ENCODE peak calls at places on chromosomes 1 and 21, in seven cellular contexts. K, Q, Z, U, R, A and B are unnamed samples.

GRCh38 chr1:154940213-154940879 is 3.8 kb upstream of the PMVK start:
- DNase-seq in K (no peak), Q (no peak), Z (no peak), U (no peak), R (no peak), A (no peak), B (no peak)

GRCh38 chr1:36542024-36542961 is 59.6 kb upstream of the CSF3R start:
- DNase-seq in K (no peak), Q (no peak), Z (no peak), U (no peak), R (no peak), A (no peak), B (no peak)

GRCh38 chr1:7335224-7335879 is 435.7 kb upstream of the VAMP3 start:
- DNase-seq in K (no peak), Q (no peak), Z (no peak), U (no peak), R (peak; percentile 43), A (no peak), B (no peak)

GRCh38 chr1:115065021-115065420 is 24.3 kb downstream of the TSPAN2 start:
- DNase-seq in K (no peak), Q (no peak), Z (no peak), U (no peak), R (no peak), A (no peak), B (no peak)

GRCh38 chr1:117696567-117696966 is 90.7 kb downstream of the TENT5C start:
- DNase-seq in K (no peak), Q (peak; percentile 55), Z (no peak), U (no peak), R (no peak), A (no peak), B (peak; percentile 95)

GRCh38 chr1:100308777-100309176 is 42.8 kb downstream of the RTCA start:
- DNase-seq in K (peak; percentile 28), Q (peak; percentile 74), Z (no peak), U (no peak), R (peak; percentile 36), A (no peak), B (peak; percentile 62)

GRCh38 chr1:39167632-39168209 is 36.8 kb upstream of the MACF1 start:
- DNase-seq in K (no peak), Q (peak; percentile 75), Z (peak; percentile 25), U (no peak), R (no peak), A (no peak), B (peak; percentile 58)

GRCh38 chr1:31627301-31627929 is 9.9 kb downstream of the HCRTR1 start:
- DNase-seq in K (no peak), Q (no peak), Z (no peak), U (no peak), R (no peak), A (no peak), B (peak; percentile 51)

GRCh38 chr1:59673575-59674467 is 140.9 kb upstream of the HOOK1 start:
- DNase-seq in K (no peak), Q (no peak), Z (no peak), U (no peak), R (peak; percentile 92), A (no peak), B (no peak)

GRCh38 chr1:41622402-41622801 is 137.9 kb upstream of the EDN2 start:
- DNase-seq in K (no peak), Q (peak; percentile 59), Z (no peak), U (no peak), R (no peak), A (no peak), B (peak; percentile 76)

GRCh38 chr21:44849616-44850130 is 23.8 kb downstream of the PTTG1IP start:
- DNase-seq in K (no peak), Q (no peak), Z (peak; percentile 84), U (no peak), R (no peak), A (no peak), B (no peak)

GRCh38 chr1:66557157-66557556 is 23.2 kb downstream of the SGIP1 start:
- DNase-seq in K (no peak), Q (no peak), Z (no peak), U (no peak), R (no peak), A (no peak), B (peak; percentile 35)

GRCh38 chr1:16006552-16007485 is 2.8 kb downstream of the SRARP start:
- DNase-seq in K (peak; percentile 40), Q (peak; percentile 33), Z (no peak), U (no peak), R (peak; percentile 80), A (no peak), B (peak; percentile 39)

GRCh38 chr1:228770779-228771223 is 35.5 kb downstream of the RHOU start:
- DNase-seq in K (no peak), Q (no peak), Z (no peak), U (no peak), R (no peak), A (no peak), B (no peak)

GRCh38 chr1:183942933-183943693 is 94.4 kb downstream of the COLGALT2 start:
- DNase-seq in K (no peak), Q (peak; percentile 88), Z (peak; percentile 96), U (no peak), R (peak; percentile 53), A (no peak), B (peak; percentile 95)

GRCh38 chr1:205350626-205351235 is 6.0 kb downstream of the KLHDC8A start:
- DNase-seq in K (no peak), Q (no peak), Z (no peak), U (no peak), R (no peak), A (no peak), B (no peak)

GRCh38 chr1:20317471-20317870 is 26.8 kb downstream of the VWA5B1 start:
- DNase-seq in K (no peak), Q (no peak), Z (no peak), U (no peak), R (no peak), A (no peak), B (no peak)

GRCh38 chr1:181140891-181141290 is 52.4 kb downstream of the IER5 start:
- DNase-seq in K (no peak), Q (no peak), Z (no peak), U (no peak), R (no peak), A (no peak), B (no peak)

GRCh38 chr1:181142096-181143043 is 53.9 kb downstream of the IER5 start:
- DNase-seq in K (peak; percentile 88), Q (peak; percentile 88), Z (peak; percentile 88), U (peak; percentile 90), R (peak; percentile 87), A (peak; percentile 94), B (peak; percentile 86)

GRCh38 chr1:181143081-181143859 is 54.8 kb downstream of the IER5 start:
- DNase-seq in K (no peak), Q (no peak), Z (no peak), U (no peak), R (no peak), A (no peak), B (peak; percentile 13)

GRCh38 chr1:181140398-181140797 is 51.9 kb downstream of the IER5 start:
- DNase-seq in K (no peak), Q (no peak), Z (no peak), U (no peak), R (no peak), A (no peak), B (no peak)

GRCh38 chr1:181141431-181141910 is 53.0 kb downstream of the IER5 start:
- DNase-seq in K (peak; percentile 46), Q (peak; percentile 78), Z (peak; percentile 73), U (no peak), R (peak; percentile 54), A (no peak), B (peak; percentile 82)
- TF ChIP-seq CTCF in K (peak; percentile 18), Q (no peak), Z (no peak), U (no peak), R (no peak), A (no peak), B (no peak)

GRCh38 chr21:36706951-36707762 is 8.2 kb downstream of the SIM2 start:
- DNase-seq in K (no peak), Q (peak; percentile 29), Z (no peak), U (no peak), R (no peak), A (peak; percentile 42), B (peak; percentile 43)

GRCh38 chr21:36707763-36708511 is 9.0 kb downstream of the SIM2 start:
- DNase-seq in K (no peak), Q (no peak), Z (no peak), U (no peak), R (no peak), A (no peak), B (no peak)

GRCh38 chr21:36705679-36706481 is 7.0 kb downstream of the SIM2 start:
- DNase-seq in K (no peak), Q (no peak), Z (peak; percentile 48), U (no peak), R (no peak), A (no peak), B (no peak)

GRCh38 chr21:36704958-36705678 is 6.2 kb downstream of the SIM2 start:
- DNase-seq in K (no peak), Q (no peak), Z (no peak), U (no peak), R (no peak), A (no peak), B (no peak)

DNA sequence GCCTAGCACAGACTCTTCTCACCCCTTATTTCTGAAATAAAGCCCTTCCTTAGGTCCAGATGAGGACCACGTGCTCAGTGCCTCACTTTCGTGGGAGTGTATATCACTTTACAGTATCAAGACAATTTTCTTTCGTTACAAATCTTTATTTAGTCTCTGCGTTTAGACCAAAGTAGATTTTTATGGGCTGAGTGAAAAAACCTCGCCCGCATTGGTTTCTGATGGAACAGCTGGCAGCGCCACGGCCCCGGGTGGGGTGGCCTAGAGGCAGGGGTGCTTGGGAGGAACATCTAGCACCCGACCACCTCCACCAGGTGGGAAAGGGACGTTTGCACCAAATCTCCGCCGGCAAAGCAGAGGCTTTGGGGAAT is 7.6 kb downstream of the SIM2 start:
- DNase-seq in K (no peak), Q (no peak), Z (no peak), U (no peak), R (no peak), A (no peak), B (no peak)
- TF ChIP-seq CTCF in K (no peak), Q (no peak), Z (no peak), U (no peak), R (no peak), A (no peak), B (no peak)

DNA sequence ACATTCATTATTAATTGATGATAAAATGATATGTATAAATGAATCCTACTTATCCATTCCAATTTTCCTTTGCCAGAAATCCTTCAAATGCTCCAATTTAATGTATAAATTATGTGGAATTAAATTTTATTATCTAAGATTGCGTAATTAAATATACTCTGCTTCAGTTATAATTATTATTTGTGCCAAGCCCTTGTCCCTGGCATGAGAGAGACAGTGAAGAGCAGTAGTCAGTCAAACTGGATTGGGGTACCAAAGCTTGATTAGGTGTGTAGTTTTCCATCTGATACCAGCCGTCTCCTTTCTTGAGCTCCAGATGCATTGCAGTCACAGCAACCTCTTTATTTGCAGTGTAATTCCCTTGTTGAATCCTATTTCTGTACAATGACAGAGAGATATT is 22.4 kb upstream of the MTF2 start:
- DNase-seq in K (no peak), Q (no peak), Z (no peak), U (no peak), R (no peak), A (no peak), B (no peak)
- TF ChIP-seq CTCF in K (no peak), Q (no peak), Z (no peak), U (no peak), R (no peak), A (no peak), B (no peak)

DNA sequence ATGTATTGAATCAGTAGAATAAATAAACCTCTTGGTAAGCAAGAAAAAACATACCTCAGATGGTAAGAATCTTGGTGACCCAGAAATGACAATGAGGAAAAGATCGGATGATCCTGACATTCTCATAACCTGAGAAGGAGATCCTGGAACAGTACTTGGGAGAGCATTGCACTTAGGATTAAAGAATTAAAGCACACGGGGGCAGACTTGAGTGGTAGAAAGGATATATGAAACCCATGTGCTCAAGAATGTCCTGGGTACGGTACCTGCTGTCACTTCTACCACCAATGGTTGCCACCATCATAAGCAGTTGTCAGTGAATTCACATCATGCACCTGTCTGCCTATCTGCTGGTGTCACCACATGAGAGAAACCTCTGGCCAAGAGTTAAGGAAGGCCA is 108.9 kb upstream of the GJB5 start:
- DNase-seq in K (no peak), Q (no peak), Z (no peak), U (no peak), R (no peak), A (no peak), B (no peak)
- TF ChIP-seq CTCF in K (no peak), Q (no peak), Z (no peak), U (no peak), R (no peak), A (no peak), B (no peak)